ENCODE peak calls at places on chromosomes 16 and 17, in five cellular contexts. One of them, this sample, is unnamed.

GRCh38 chr17:61467416-61468262 is 15.4 kb downstream of the TBX4 start:
- DNase-seq in spleen: peak
- DNase-seq in CD4-positive, alpha-beta memory T cell: no peak
- DNase-seq in endodermal cell: peak
- DNase-seq in COR-L47: no peak
- DNase-seq in this sample: no peak

GRCh38 chr16:85536073-85536410 is 77.1 kb upstream of the GSE1 start:
- DNase-seq in spleen: no peak
- DNase-seq in CD4-positive, alpha-beta memory T cell: no peak
- DNase-seq in endodermal cell: peak
- DNase-seq in COR-L47: no peak
- DNase-seq in this sample: no peak

GRCh38 chr17:8337802-8338744 is 1.6 kb upstream of the ODF4 start:
- DNase-seq in spleen: no peak
- DNase-seq in CD4-positive, alpha-beta memory T cell: no peak
- DNase-seq in endodermal cell: peak
- DNase-seq in COR-L47: no peak
- DNase-seq in this sample: no peak

GRCh38 chr16:46688101-46688656 is 799 bp downstream of the VPS35 start:
- DNase-seq in spleen: peak
- DNase-seq in CD4-positive, alpha-beta memory T cell: no peak
- DNase-seq in endodermal cell: no peak
- DNase-seq in COR-L47: no peak
- DNase-seq in this sample: no peak

GRCh38 chr16:28108590-28109247 is 45.2 kb upstream of the GSG1L start:
- DNase-seq in spleen: peak
- DNase-seq in CD4-positive, alpha-beta memory T cell: no peak
- DNase-seq in endodermal cell: no peak
- DNase-seq in COR-L47: no peak
- DNase-seq in this sample: no peak

GRCh38 chr17:40485851-40486512 is 15.4 kb downstream of the TNS4 start:
- DNase-seq in spleen: no peak
- DNase-seq in CD4-positive, alpha-beta memory T cell: peak
- DNase-seq in endodermal cell: no peak
- DNase-seq in COR-L47: no peak
- DNase-seq in this sample: no peak

GRCh38 chr17:3927628-3928010 is 11.4 kb upstream of the P2RX1 start:
- DNase-seq in spleen: no peak
- DNase-seq in CD4-positive, alpha-beta memory T cell: no peak
- DNase-seq in endodermal cell: no peak
- DNase-seq in COR-L47: no peak
- DNase-seq in this sample: no peak

GRCh38 chr17:50683434-50684287 is 24.1 kb downstream of the ANKRD40 start:
- DNase-seq in spleen: peak
- DNase-seq in CD4-positive, alpha-beta memory T cell: no peak
- DNase-seq in endodermal cell: no peak
- DNase-seq in COR-L47: no peak
- DNase-seq in this sample: no peak

GRCh38 chr16:49557070-49557446 is 183.5 kb downstream of the C16orf78 start:
- DNase-seq in spleen: peak
- DNase-seq in CD4-positive, alpha-beta memory T cell: no peak
- DNase-seq in endodermal cell: peak
- DNase-seq in COR-L47: peak
- DNase-seq in this sample: no peak

GRCh38 chr16:1752853-1753252 is 18.5 kb downstream of the NME3 start:
- DNase-seq in spleen: no peak
- DNase-seq in CD4-positive, alpha-beta memory T cell: no peak
- DNase-seq in endodermal cell: no peak
- DNase-seq in COR-L47: no peak
- DNase-seq in this sample: no peak

GRCh38 chr17:66942453-66943264 is 21.8 kb upstream of the CACNG4 start:
- DNase-seq in spleen: peak
- DNase-seq in CD4-positive, alpha-beta memory T cell: no peak
- DNase-seq in endodermal cell: peak
- DNase-seq in COR-L47: no peak
- DNase-seq in this sample: no peak

GRCh38 chr16:74309789-74310781 is 13.5 kb downstream of the PSMD7 start:
- DNase-seq in spleen: no peak
- DNase-seq in CD4-positive, alpha-beta memory T cell: peak
- DNase-seq in endodermal cell: peak
- DNase-seq in COR-L47: peak
- DNase-seq in this sample: peak

GRCh38 chr17:35578929-35579448 is 618 bp upstream of the PEX12 start:
- DNase-seq in spleen: no peak
- DNase-seq in CD4-positive, alpha-beta memory T cell: peak
- DNase-seq in endodermal cell: no peak
- DNase-seq in COR-L47: no peak
- DNase-seq in this sample: no peak

GRCh38 chr17:77772461-77772897 is 186.0 kb upstream of the TNRC6C start:
- DNase-seq in spleen: peak
- DNase-seq in CD4-positive, alpha-beta memory T cell: peak
- DNase-seq in endodermal cell: peak
- DNase-seq in COR-L47: no peak
- DNase-seq in this sample: no peak

GRCh38 chr16:78198299-78198698 is 98.8 kb downstream of the WWOX start:
- DNase-seq in spleen: no peak
- DNase-seq in CD4-positive, alpha-beta memory T cell: no peak
- DNase-seq in endodermal cell: no peak
- DNase-seq in COR-L47: peak
- DNase-seq in this sample: no peak

GRCh38 chr16:85042126-85042525 is 14.5 kb downstream of the KIAA0513 start:
- DNase-seq in spleen: no peak
- DNase-seq in CD4-positive, alpha-beta memory T cell: no peak
- DNase-seq in endodermal cell: peak
- DNase-seq in COR-L47: no peak
- DNase-seq in this sample: no peak

GRCh38 chr16:74607967-74608356 is 1.0 kb upstream of the GLG1 start:
- DNase-seq in spleen: no peak
- DNase-seq in CD4-positive, alpha-beta memory T cell: no peak
- DNase-seq in endodermal cell: peak
- DNase-seq in COR-L47: no peak
- DNase-seq in this sample: no peak

GRCh38 chr16:9254863-9255262 is 163.4 kb downstream of the HAPSTR1 start:
- DNase-seq in spleen: no peak
- DNase-seq in CD4-positive, alpha-beta memory T cell: no peak
- DNase-seq in endodermal cell: no peak
- DNase-seq in COR-L47: no peak
- DNase-seq in this sample: no peak

GRCh38 chr17:67047382-67047781 is 3.0 kb downstream of the CACNG1 start:
- DNase-seq in spleen: no peak
- DNase-seq in CD4-positive, alpha-beta memory T cell: no peak
- DNase-seq in endodermal cell: no peak
- DNase-seq in COR-L47: peak
- DNase-seq in this sample: no peak

This sample was measured in NCI-H345.